ENCODE peak calls at places on chromosomes 6 and 20, in nine cellular contexts. A, O, T, U, W, L, I, K and R are unnamed samples.
A peak's percentile ranks its signal among the peaks of the same experiment; 100 is the strongest.

GRCh38 chr6:167150815-167151557 is 6.8 kb downstream of the GPR31 start:
- DNase-seq in I (no peak), W (no peak), A (no peak), O (no peak), K (peak; percentile 51), L (no peak), T (no peak), U (no peak), R (no peak)

GRCh38 chr6:140445474-140446004 is 1071.1 kb upstream of the CITED2 start:
- DNase-seq in W (peak; percentile 27), O (peak; percentile 61), K (no peak), U (no peak), I (no peak), T (no peak), A (no peak), L (no peak), R (no peak)

GRCh38 chr20:5654557-5654956 is 95.6 kb upstream of the SHLD1 start:
- DNase-seq in O (peak; percentile 93), A (no peak), W (peak; percentile 33), K (no peak), I (no peak), T (peak; percentile 8), L (no peak), U (peak; percentile 47), R (no peak)

GRCh38 chr6:12288844-12289654 is 1.1 kb upstream of the EDN1 start:
- DNase-seq in W (peak; percentile 67), O (peak; percentile 63), T (peak; percentile 91), A (peak; percentile 16), I (peak; percentile 67), L (no peak), U (peak; percentile 42), K (peak; percentile 64), R (peak; percentile 67)

GRCh38 chr6:162056745-162057144 is 670.8 kb downstream of the PRKN start:
- DNase-seq in T (no peak), W (peak; percentile 60), L (no peak), I (no peak), A (peak; percentile 45), K (no peak), U (no peak), O (peak; percentile 66), R (no peak)

GRCh38 chr20:58433759-58434158 is 44.7 kb downstream of the VAPB start:
- DNase-seq in U (peak; percentile 3), K (no peak), A (no peak), I (no peak), L (no peak), T (no peak), O (peak; percentile 81), W (peak; percentile 86), R (peak; percentile 36)

GRCh38 chr20:32585011-32585518 is at the start of gene NOL4L:
- DNase-seq in W (no peak), L (no peak), T (no peak), O (peak; percentile 3), K (peak; percentile 43), A (peak; percentile 27), I (peak; percentile 47), U (no peak), R (no peak)

GRCh38 chr6:130720076-130720475 is 107.1 kb upstream of the SMLR1 start:
- DNase-seq in W (no peak), O (peak; percentile 15), K (no peak), U (no peak), A (no peak), T (no peak), I (no peak), L (no peak), R (no peak)

GRCh38 chr6:49264909-49265308 is 198.1 kb downstream of the MMUT start:
- DNase-seq in K (no peak), A (no peak), I (no peak), W (no peak), O (no peak), U (no peak), L (no peak), T (no peak), R (no peak)

GRCh38 chr6:123715243-123715863 is 78.6 kb upstream of the TRDN start:
- DNase-seq in T (peak; percentile 45), L (no peak), K (peak; percentile 24), O (peak; percentile 50), I (no peak), U (no peak), A (no peak), W (no peak), R (peak; percentile 54)

GRCh38 chr6:12150812-12151432 is 138.8 kb downstream of the HIVEP1 start:
- DNase-seq in U (peak; percentile 10), I (peak; percentile 45), K (peak; percentile 47), O (no peak), W (no peak), L (peak; percentile 19), T (peak; percentile 59), A (no peak), R (peak; percentile 27)

GRCh38 chr20:47929368-47930115 is 144.3 kb upstream of the SULF2 start:
- DNase-seq in L (no peak), K (no peak), T (peak; percentile 24), W (peak; percentile 92), I (no peak), U (no peak), A (no peak), O (peak; percentile 89), R (peak; percentile 29)

GRCh38 chr6:154555075-154555677 is 44.7 kb upstream of the CNKSR3 start:
- DNase-seq in I (no peak), L (no peak), O (no peak), A (no peak), T (no peak), U (no peak), K (no peak), W (no peak), R (no peak)

GRCh38 chr6:100269189-100269588 is 195.5 kb downstream of the SIM1 start:
- DNase-seq in W (peak; percentile 70), O (peak; percentile 72), U (no peak), T (no peak), K (no peak), A (no peak), L (no peak), I (no peak), R (no peak)

GRCh38 chr6:27505209-27506027 is 32.5 kb upstream of the ZNF184 start:
- DNase-seq in L (peak; percentile 18), T (peak; percentile 73), K (peak; percentile 34), O (peak; percentile 82), A (no peak), I (peak; percentile 60), U (no peak), W (peak; percentile 17), R (no peak)

GRCh38 chr6:43799671-43800623 is 29.9 kb downstream of the VEGFA start:
- DNase-seq in O (no peak), K (peak; percentile 25), A (no peak), I (no peak), T (peak; percentile 41), U (peak; percentile 86), W (no peak), L (no peak), R (peak; percentile 78)

GRCh38 chr20:50478162-50479036 is 31.8 kb upstream of the PTPN1 start:
- DNase-seq in K (peak; percentile 78), L (peak; percentile 59), I (peak; percentile 80), T (peak; percentile 86), A (peak; percentile 47), U (peak; percentile 85), W (peak; percentile 69), O (peak; percentile 68), R (peak; percentile 65)

GRCh38 chr6:25503686-25504085 is 148.3 kb upstream of the SCGN start:
- DNase-seq in U (no peak), W (no peak), O (peak; percentile 19), I (no peak), L (no peak), K (no peak), A (no peak), T (no peak), R (no peak)

GRCh38 chr20:33373735-33374605 is 27.3 kb downstream of the CDK5RAP1 start:
- DNase-seq in O (peak; percentile 70), W (peak; percentile 80), A (no peak), L (no peak), I (no peak), K (no peak), T (peak; percentile 87), U (no peak), R (no peak)

GRCh38 chr6:8619853-8620252 is 184.5 kb upstream of the SLC35B3 start:
- DNase-seq in A (no peak), K (no peak), L (no peak), T (no peak), I (no peak), W (no peak), O (no peak), U (no peak), R (no peak)

GRCh38 chr6:26351544-26351953 is 13.4 kb upstream of the BTN3A2 start:
- DNase-seq in I (no peak), W (peak; percentile 88), K (no peak), T (no peak), A (no peak), L (no peak), U (peak; percentile 83), O (peak; percentile 99), R (peak; percentile 65)

GRCh38 chr6:109527989-109528388 is 45.0 kb upstream of the ZBTB24 start:
- DNase-seq in L (no peak), A (no peak), W (no peak), O (peak; percentile 36), I (no peak), T (peak; percentile 23), K (peak; percentile 19), U (no peak), R (no peak)

GRCh38 chr20:50879649-50880550 is 51.3 kb downstream of the ADNP start:
- DNase-seq in W (no peak), O (no peak), U (no peak), K (no peak), I (no peak), L (no peak), T (no peak), A (no peak), R (no peak)